ENCODE peak calls at places on chromosomes 12 and 14, in four cellular contexts. B is GM12878, X is K562, Z is HepG2. N is an unnamed sample.

GRCh38 chr12:58894040-58894439 is 26.3 kb downstream of the LRIG3 start:
- DNase-seq in X (no peak), Z (no peak), B (no peak), N (no peak)

GRCh38 chr12:26833692-26834168 is 736 bp upstream of the ITPR2 start:
- DNase-seq in X (no peak), B (no peak), Z (no peak), N (peak)

GRCh38 chr12:24222968-24223367 is 273.5 kb upstream of the SOX5 start:
- DNase-seq in B (no peak), X (no peak), Z (no peak), N (no peak)

GRCh38 chr12:31591308-31591901 is 469 bp upstream of the DENND5B start:
- DNase-seq in Z (no peak), B (no peak), X (no peak), N (no peak)

GRCh38 chr12:45049912-45050318 is 984 bp downstream of the DBX2 start:
- DNase-seq in Z (no peak), B (no peak), X (no peak), N (no peak)

GRCh38 chr12:66288121-66288520 is 14.2 kb upstream of the HELB start:
- DNase-seq in X (no peak), Z (no peak), B (no peak), N (no peak)

GRCh38 chr14:95519699-95520098 is 3.2 kb upstream of the SYNE3 start:
- DNase-seq in Z (no peak), B (no peak), X (no peak), N (no peak)

GRCh38 chr14:42665083-42665482 is 1058.4 kb downstream of the LRFN5 start:
- DNase-seq in B (no peak), X (no peak), Z (no peak), N (no peak)

GRCh38 chr14:73787760-73788508 is 63.7 kb upstream of the PTGR2 start:
- DNase-seq in Z (no peak), X (no peak), B (no peak), N (no peak)

GRCh38 chr12:99810718-99811593 is 163.4 kb downstream of the GARIN6 start:
- DNase-seq in X (no peak), B (no peak), Z (peak), N (no peak)
- TF ChIP-seq SP1 in X (no peak), B (no peak), Z (no peak), N (no peak)

GRCh38 chr12:72872986-72873385 is 600.8 kb downstream of the TRHDE start:
- DNase-seq in Z (no peak), X (no peak), B (no peak), N (no peak)
- TF ChIP-seq ATF3 in Z (no peak), X (no peak), B (no peak), N (no peak)

GRCh38 chr12:57461326-57461903 is 1.8 kb downstream of the GLI1 start:
- DNase-seq in B (no peak), Z (no peak), X (peak), N (no peak)
- TF ChIP-seq TAF1 in B (no peak), Z (no peak), X (no peak), N (no peak)

GRCh38 chr14:54106802-54107377 is 150.3 kb upstream of the BMP4 start:
- DNase-seq in Z (peak), X (no peak), B (no peak), N (no peak)

GRCh38 chr14:54108481-54109471 is 152.2 kb upstream of the BMP4 start:
- DNase-seq in Z (peak), X (no peak), B (no peak), N (no peak)

GRCh38 chr14:54105406-54105805 is 148.8 kb upstream of the BMP4 start:
- DNase-seq in X (no peak), Z (no peak), B (no peak), N (no peak)

GRCh38 chr14:54104746-54105145 is 148.1 kb upstream of the BMP4 start:
- DNase-seq in X (no peak), B (no peak), Z (no peak), N (no peak)

GRCh38 chr14:54105898-54106297 is 149.3 kb upstream of the BMP4 start:
- DNase-seq in Z (no peak), B (no peak), X (no peak), N (no peak)
- TF ChIP-seq SP1 in Z (no peak), B (no peak), X (no peak), N (no peak)

GRCh38 chr12:19129486-19130223 is at the start of gene PLEKHA5:
- DNase-seq in X (peak), Z (peak), B (no peak), N (peak)
- TF ChIP-seq ATF3 in X (no peak), Z (no peak), B (no peak), N (no peak)

GRCh38 chr12:133204264-133204603 is 22.9 kb downstream of the ZNF268 start:
- DNase-seq in Z (no peak), X (no peak), B (no peak), N (no peak)

GRCh38 chr12:133201888-133202287 is 20.6 kb downstream of the ZNF268 start:
- DNase-seq in X (no peak), Z (no peak), B (no peak), N (no peak)

GRCh38 chr12:133206390-133206789 is 25.1 kb downstream of the ZNF268 start:
- DNase-seq in X (no peak), Z (no peak), B (no peak), N (no peak)

GRCh38 chr12:133202493-133203343 is 21.4 kb downstream of the ZNF268 start:
- DNase-seq in Z (no peak), X (no peak), B (no peak), N (no peak)

DNA sequence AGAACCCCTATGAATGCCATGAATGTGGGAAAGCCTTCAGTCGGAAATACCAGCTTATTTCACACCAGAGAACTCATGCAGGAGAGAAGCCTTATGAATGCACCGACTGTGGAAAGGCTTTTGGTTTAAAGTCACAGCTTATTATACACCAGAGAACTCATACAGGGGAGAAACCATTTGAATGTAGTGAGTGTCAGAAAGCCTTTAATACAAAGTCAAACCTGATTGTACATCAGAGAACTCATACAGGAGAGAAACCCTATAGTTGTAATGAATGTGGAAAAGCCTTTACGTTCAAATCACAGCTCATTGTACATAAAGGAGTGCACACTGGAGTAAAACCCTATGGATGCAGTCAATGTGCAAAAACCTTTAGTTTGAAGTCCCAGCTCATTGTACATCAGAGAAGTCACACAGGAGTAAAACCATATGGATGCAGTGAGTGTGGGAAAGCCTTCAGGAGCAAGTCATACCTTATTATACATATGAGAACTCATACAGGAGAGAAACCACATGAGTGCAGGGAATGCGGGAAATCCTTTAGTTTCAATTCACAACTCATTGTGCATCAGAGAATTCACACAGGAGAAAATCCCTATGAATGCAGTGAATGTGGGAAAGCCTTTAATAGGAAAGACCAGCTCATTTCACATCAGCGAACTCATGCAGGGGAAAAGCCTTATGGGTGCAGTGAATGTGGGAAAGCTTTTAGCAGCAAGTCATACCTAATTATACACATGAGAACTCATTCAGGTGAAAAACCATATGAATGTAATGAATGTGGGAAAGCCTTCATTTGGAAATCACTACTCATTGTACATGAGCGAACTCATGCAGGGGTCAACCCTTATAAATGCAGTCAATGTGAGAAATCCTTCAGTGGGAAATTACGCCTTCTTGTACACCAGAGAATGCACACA is 22.3 kb downstream of the ZNF268 start:
- DNase-seq in B (no peak), Z (no peak), X (no peak), N (no peak)
- TF ChIP-seq TAF1 in B (no peak), Z (no peak), X (no peak), N (no peak)

DNA sequence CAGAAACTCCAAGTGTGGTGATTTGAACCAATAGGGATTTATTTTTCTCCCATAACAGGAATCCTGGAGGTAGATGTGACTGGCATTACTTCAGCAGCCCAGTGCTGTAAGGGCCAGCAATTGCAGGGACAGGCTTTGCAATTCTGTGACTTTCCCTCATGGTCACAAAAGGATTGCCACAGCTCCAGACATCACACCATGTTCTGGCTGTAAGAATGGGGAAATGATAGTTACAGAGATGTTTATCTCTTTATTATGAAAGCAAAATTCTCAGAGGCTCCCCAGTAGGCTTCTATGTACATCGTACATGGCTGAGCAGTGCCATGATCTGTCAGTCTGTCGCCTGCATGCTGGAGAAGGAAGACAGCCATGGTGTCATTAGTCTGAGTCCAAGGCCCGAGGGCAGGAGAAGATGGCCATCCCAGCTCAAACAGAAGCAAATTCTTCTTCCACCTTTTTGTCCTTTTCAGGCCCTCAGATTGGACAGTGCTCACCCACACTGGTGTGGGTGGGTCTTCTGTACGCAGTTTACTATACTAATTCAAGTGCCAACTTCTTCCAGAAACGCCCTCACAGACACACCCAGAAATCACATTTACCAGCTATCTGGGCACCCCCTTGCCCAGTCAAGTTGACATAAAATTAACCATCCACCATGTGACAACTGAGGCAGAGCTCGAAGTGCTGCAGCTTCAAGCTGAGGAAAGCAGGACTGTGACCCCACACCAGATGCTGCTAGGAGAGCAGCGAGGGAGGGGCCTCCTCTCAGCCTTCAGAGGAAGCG is 17.2 kb downstream of the ZBTB42 start:
- DNase-seq in B (no peak), Z (no peak), X (no peak), N (no peak)
- TF ChIP-seq SP1 in B (no peak), Z (no peak), X (no peak), N (no peak)

GRCh38 chr12:42589465-42590323 is at the start of gene PRICKLE1:
- DNase-seq in B (no peak), X (peak), Z (no peak), N (peak)
- TF ChIP-seq ATF3 in B (no peak), X (no peak), Z (no peak), N (no peak)

GRCh38 chr12:123242083-123242904 is 9.1 kb downstream of the MTRFR start:
- DNase-seq in X (no peak), B (no peak), Z (no peak), N (no peak)
- TF ChIP-seq TAF1 in X (no peak), B (no peak), Z (no peak), N (no peak)